ENCODE peak calls at places on chromosomes 13 and 19, in five cellular contexts. N is fibroblast of lung, W is neural progenitor cell, H is MM.1S, D is A673. M is an unnamed sample.

GRCh38 chr19:34475026-34475974 is 6.3 kb upstream of the WTIP start:
- DNase-seq in D (peak; percentile 46), H (no peak), N (peak; percentile 83), W (no peak), M (peak; percentile 70)

GRCh38 chr19:49497047-49497789 is 984 bp downstream of the RPS11 start:
- DNase-seq in H (peak; percentile 62), N (peak; percentile 50), D (peak; percentile 87), W (peak; percentile 69), M (peak; percentile 65)

GRCh38 chr13:73702419-73703071 is 431.7 kb downstream of the KLF12 start:
- DNase-seq in D (no peak), H (peak; percentile 92), N (peak; percentile 20), W (no peak), M (peak; percentile 45)

GRCh38 chr19:8095354-8095886 is 42.9 kb downstream of the CCL25 start:
- DNase-seq in W (no peak), N (no peak), D (no peak), H (no peak), M (no peak)

GRCh38 chr19:1811942-1812425 is at the start of gene ATP8B3:
- DNase-seq in H (no peak), D (no peak), N (no peak), W (no peak), M (no peak)

GRCh38 chr13:36891752-36892151 is 28.3 kb downstream of the SMAD9 start:
- DNase-seq in N (peak; percentile 10), W (no peak), D (no peak), H (no peak), M (no peak)

GRCh38 chr19:6718741-6719539 is 1.5 kb downstream of the C3 start:
- DNase-seq in D (peak; percentile 58), W (peak; percentile 55), N (no peak), H (no peak), M (peak; percentile 48)

GRCh38 chr19:49642488-49643035 is 553 bp downstream of the SCAF1 start:
- DNase-seq in D (peak; percentile 37), W (no peak), N (no peak), H (no peak), M (no peak)

GRCh38 chr13:32761472-32761871 is 175.2 kb downstream of the PDS5B start:
- DNase-seq in H (no peak), D (no peak), N (no peak), W (no peak), M (no peak)

GRCh38 chr19:43782311-43782660 is 1.5 kb upstream of the KCNN4 start:
- DNase-seq in D (no peak), W (no peak), N (no peak), H (no peak), M (no peak)
- H3K4me1 ChIP-seq in D (peaks cover 8% of the 10 kb centered on the region), W (peaks cover 8% of the 10 kb centered on the region), N (peaks cover 17% of the 10 kb centered on the region), H (peaks cover 24% of the 10 kb centered on the region), M (peaks cover 58% of the 10 kb centered on the region)

GRCh38 chr13:27962982-27963381 is 6.1 kb downstream of the CDX2 start:
- DNase-seq in N (no peak), H (no peak), W (no peak), D (no peak), M (no peak)

GRCh38 chr13:27960362-27961226 is 8.5 kb downstream of the CDX2 start:
- DNase-seq in H (peak; percentile 10), D (peak; percentile 37), N (no peak), W (peak; percentile 89), M (peak; percentile 78)

GRCh38 chr13:27959976-27960361 is 9.1 kb downstream of the CDX2 start:
- DNase-seq in W (no peak), H (no peak), D (no peak), N (no peak), M (no peak)

GRCh38 chr13:27962128-27962841 is 6.8 kb downstream of the CDX2 start:
- DNase-seq in N (no peak), W (peak; percentile 45), H (no peak), D (no peak), M (no peak)

GRCh38 chr13:27961227-27962085 is 7.7 kb downstream of the CDX2 start:
- DNase-seq in D (no peak), W (no peak), H (no peak), N (no peak), M (no peak)
- TF ChIP-seq EZH2 in D (peak; percentile 12), W (peak; percentile 91), H (no peak), N (no peak), M (no peak)

GRCh38 chr19:57820599-57820998 is 5.9 kb upstream of the ZNF552 start:
- DNase-seq in W (no peak), N (no peak), D (no peak), H (no peak), M (no peak)

GRCh38 chr19:57817976-57818375 is 3.3 kb upstream of the ZNF552 start:
- DNase-seq in D (no peak), N (no peak), H (no peak), W (no peak), M (no peak)

GRCh38 chr19:57815247-57816075 is 748 bp upstream of the ZNF552 start:
- DNase-seq in N (no peak), W (no peak), H (no peak), D (no peak), M (no peak)

GRCh38 chr19:57816652-57817051 is 1.9 kb upstream of the ZNF552 start:
- DNase-seq in H (no peak), W (no peak), N (no peak), D (no peak), M (no peak)

GRCh38 chr19:57818378-57818777 is 3.7 kb upstream of the ZNF552 start:
- DNase-seq in D (no peak), W (no peak), H (no peak), N (no peak), M (no peak)
- H3K4me1 ChIP-seq in D (no peaks in the 10 kb centered on the region), W (peaks cover 6% of the 10 kb centered on the region), H (no peaks in the 10 kb centered on the region), N (peaks cover 6% of the 10 kb centered on the region), M (peaks cover 21% of the 10 kb centered on the region)

DNA sequence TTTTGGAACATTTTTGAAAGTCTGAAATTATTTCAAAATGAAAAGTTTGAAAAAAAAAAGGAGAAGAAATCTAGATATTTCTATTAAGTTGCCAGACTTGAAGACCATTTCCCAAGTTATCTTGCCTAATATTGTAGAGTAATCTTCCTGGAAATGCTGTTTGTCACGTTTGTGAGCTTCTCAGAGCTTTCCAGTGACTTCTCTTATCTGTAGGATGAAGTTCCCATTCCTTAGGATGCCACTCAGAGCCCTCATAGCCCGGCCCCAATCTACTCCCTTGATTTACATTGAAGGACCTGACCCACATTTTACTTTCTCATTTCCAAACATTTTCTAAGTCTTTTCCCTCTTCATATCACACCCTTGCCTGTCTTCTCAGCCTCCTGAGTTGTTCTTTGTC is 23.6 kb downstream of the CEACAM8 start:
- DNase-seq in N (no peak), W (no peak), H (no peak), D (no peak), M (no peak)
- TF ChIP-seq EZH2 in N (no peak), W (no peak), H (no peak), D (no peak), M (no peak)

GRCh38 chr13:27620377-27621115 is at the start of gene LNX2:
- DNase-seq in H (peak; percentile 89), D (peak; percentile 98), W (peak; percentile 99), N (peak; percentile 96), M (peak; percentile 93)

GRCh38 chr13:27619093-27619705 is 1.1 kb downstream of the LNX2 start:
- DNase-seq in D (no peak), H (no peak), W (no peak), N (peak; percentile 76), M (peak; percentile 21)

GRCh38 chr13:27621116-27621365 is 651 bp upstream of the POLR1D start:
- DNase-seq in N (no peak), W (no peak), H (no peak), D (peak; percentile 57), M (no peak)

GRCh38 chr13:27619711-27620376 is 485 bp downstream of the LNX2 start:
- DNase-seq in H (peak; percentile 15), W (no peak), D (peak; percentile 43), N (peak; percentile 42), M (peak; percentile 29)

DNA sequence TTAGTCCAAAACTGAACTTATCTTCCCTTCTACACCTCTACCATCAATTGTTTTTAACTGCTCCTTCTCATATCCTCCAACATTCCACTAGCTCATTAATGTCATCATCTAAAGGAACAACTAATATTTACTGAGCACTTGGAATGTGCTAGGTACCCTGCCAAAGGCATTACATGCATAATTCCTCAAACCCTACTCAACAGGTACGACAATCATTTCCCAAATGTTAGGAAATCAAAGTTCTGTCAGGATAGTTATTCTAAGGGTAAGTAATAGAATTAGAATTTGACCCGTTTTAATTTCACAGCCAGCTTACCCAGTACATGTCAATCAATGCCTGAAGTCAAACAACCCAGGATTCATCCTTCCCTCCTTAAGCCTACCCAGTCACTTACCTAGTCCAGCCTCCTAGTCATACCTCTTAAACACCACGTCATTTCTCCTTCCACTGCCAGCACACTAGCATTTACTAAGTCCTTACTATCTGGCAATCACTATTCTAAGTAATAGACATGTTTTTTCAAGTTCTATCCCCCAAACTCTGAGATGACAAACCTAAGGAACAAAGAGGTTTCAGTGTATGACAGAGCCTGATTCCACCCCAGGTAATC is 2.4 kb downstream of the LNX2 start:
- DNase-seq in H (no peak), W (no peak), D (no peak), N (no peak), M (peak; percentile 54)
- H3K4me1 ChIP-seq in H (peaks cover 4% of the 10 kb centered on the region), W (peaks cover 20% of the 10 kb centered on the region), D (peaks cover 8% of the 10 kb centered on the region), N (peaks cover 2% of the 10 kb centered on the region), M (peaks cover 22% of the 10 kb centered on the region)

DNA sequence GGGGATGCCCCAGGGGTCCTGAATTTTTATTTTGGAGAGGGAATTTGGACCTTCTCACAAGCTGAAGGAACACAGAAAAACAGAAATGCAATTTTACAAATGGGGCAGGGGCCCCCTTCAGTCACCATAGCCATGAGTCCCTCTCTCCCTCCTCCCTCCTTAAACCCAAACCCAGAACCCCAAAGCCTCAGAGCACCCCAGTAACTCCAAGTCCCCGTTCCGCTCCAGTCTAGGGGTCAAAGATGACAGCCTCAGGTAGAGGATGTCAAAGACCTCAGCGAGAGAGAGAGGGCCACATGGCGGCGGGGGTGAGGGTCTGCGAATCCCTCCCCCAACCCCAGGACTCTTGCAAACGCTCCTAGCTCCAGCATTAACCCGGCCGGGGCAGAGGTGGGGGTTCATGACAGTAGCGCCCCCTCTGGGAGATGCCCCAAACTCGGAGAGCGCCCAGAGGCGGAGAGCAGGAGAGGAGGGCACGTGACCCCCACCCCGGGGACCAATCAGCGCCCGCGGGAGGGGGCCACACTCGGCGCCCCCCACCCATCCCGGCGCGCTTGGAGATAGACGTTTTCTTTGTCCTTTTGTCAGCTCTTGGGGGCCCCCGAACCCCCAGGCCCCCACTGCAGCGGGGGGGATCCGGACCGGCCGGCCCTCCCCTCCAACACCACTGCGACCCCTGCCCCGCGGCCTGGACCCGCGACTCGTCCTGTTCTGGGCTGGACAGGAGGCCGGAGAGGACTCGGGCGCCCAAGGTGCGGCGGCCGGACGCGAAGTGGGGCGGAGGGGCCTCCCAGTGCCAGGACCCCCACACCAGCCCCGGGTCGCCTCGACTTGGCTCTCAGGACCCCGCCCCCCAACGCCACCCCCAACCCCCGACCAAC is 20.8 kb upstream of the SEMA6B start:
- DNase-seq in W (peak; percentile 78), D (no peak), H (no peak), N (no peak), M (no peak)
- TF ChIP-seq EZH2 in W (no peak), D (no peak), H (no peak), N (peak; percentile 88), M (no peak)

DNA sequence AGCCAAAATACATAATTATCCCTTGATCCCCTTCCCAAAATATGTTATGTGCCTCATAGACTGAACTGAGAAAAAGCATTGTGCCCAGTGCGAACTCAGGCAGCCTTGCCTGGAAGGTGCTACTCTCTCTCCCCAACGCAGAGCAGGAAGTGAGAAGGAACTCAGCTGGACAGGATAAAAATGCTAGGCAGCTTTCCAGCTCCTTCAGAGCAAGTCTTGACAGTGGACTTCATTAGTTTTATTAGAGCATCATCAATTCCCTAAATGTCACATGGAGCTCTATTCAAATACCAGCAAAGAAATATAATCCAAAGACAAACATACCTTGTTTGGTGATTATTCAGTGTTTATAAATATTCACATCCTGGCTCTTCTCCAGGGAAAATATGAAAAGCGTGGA is 202.4 kb downstream of the RFC3 start:
- DNase-seq in D (no peak), H (no peak), W (no peak), N (no peak), M (peak; percentile 60)
- H3K4me1 ChIP-seq in D (no peaks in the 10 kb centered on the region), H (no peaks in the 10 kb centered on the region), W (no peaks in the 10 kb centered on the region), N (no peaks in the 10 kb centered on the region), M (peaks cover 30% of the 10 kb centered on the region)

GRCh38 chr19:38209671-38210457 is 14.2 kb downstream of the DPF1 start:
- DNase-seq in D (no peak), N (peak; percentile 43), H (no peak), W (peak; percentile 87), M (no peak)
- TF ChIP-seq EZH2 in D (no peak), N (no peak), H (no peak), W (no peak), M (no peak)